ENCODE peak calls at places on chromosomes 3 and 15, in five cellular contexts. W, R, Q, H and P are unnamed samples.
A peak's percentile ranks its signal among the peaks of the same experiment; 100 is the strongest.

GRCh38 chr15:98807262-98807661 is 158.9 kb downstream of the IGF1R start:
- DNase-seq in Q (no peak), W (peak; percentile 44), H (no peak), R (no peak), P (no peak)

GRCh38 chr15:35723852-35724251 is 177.9 kb upstream of the DPH6 start:
- DNase-seq in H (no peak), W (no peak), Q (no peak), R (no peak), P (no peak)

GRCh38 chr3:140159646-140160045 is 224.7 kb downstream of the CLSTN2 start:
- DNase-seq in H (no peak), W (no peak), Q (no peak), R (no peak), P (no peak)

GRCh38 chr3:169227911-169228310 is 435.6 kb downstream of the MECOM start:
- DNase-seq in R (no peak), W (peak; percentile 64), H (no peak), Q (no peak), P (no peak)

GRCh38 chr3:120982608-120983320 is 74.8 kb downstream of the STXBP5L start:
- DNase-seq in W (no peak), R (no peak), Q (no peak), H (no peak), P (no peak)

GRCh38 chr3:120144267-120144666 is 50.0 kb upstream of the GSK3B start:
- DNase-seq in Q (no peak), H (no peak), R (no peak), W (no peak), P (peak; percentile 87)

GRCh38 chr3:121992601-121993560 is 29.2 kb downstream of the ILDR1 start:
- DNase-seq in R (no peak), W (no peak), H (no peak), Q (no peak), P (no peak)

GRCh38 chr3:127536818-127537810 is 53.4 kb downstream of the TPRA1 start:
- DNase-seq in H (peak; percentile 74), W (no peak), R (no peak), Q (no peak), P (no peak)

GRCh38 chr3:81554348-81554747 is 207.1 kb downstream of the GBE1 start:
- DNase-seq in Q (no peak), R (no peak), H (no peak), W (no peak), P (no peak)

GRCh38 chr3:137760341-137761098 is 3.6 kb upstream of the SOX14 start:
- DNase-seq in H (no peak), R (no peak), Q (no peak), W (no peak), P (no peak)

GRCh38 chr3:71031151-71031550 is 552.4 kb downstream of the FOXP1 start:
- DNase-seq in Q (no peak), H (no peak), R (no peak), W (no peak), P (no peak)

GRCh38 chr3:10464068-10464434 is 41.3 kb downstream of the ATP2B2 start:
- DNase-seq in W (no peak), Q (no peak), R (peak; percentile 20), H (no peak), P (no peak)

GRCh38 chr3:128603811-128604447 is 46.7 kb downstream of the RPN1 start:
- DNase-seq in H (no peak), Q (no peak), W (no peak), R (no peak), P (no peak)

GRCh38 chr3:157231071-157231470 is 71.1 kb upstream of the CCNL1 start:
- DNase-seq in H (no peak), W (peak; percentile 36), Q (no peak), R (no peak), P (no peak)

GRCh38 chr3:195221015-195221853 is 49.7 kb downstream of the XXYLT1 start:
- DNase-seq in R (peak; percentile 58), Q (no peak), W (no peak), H (no peak), P (no peak)

GRCh38 chr3:14842277-14842676 is 23.5 kb downstream of the FGD5 start:
- DNase-seq in W (no peak), R (no peak), H (no peak), Q (no peak), P (no peak)